ENCODE peak calls at places on chromosomes 5 and 9, in eight cellular contexts. One of them, this sample, is unnamed. For H3K36me3, the result is how much of the 10 kb centered on the place peaks cover.

GRCh38 chr5:119036101-119036762 is 34.7 kb upstream of the DMXL1 start:
- DNase-seq in uterus: no peak
- DNase-seq in ovary: no peak
- DNase-seq in lung: no peak
- DNase-seq in naive thymus-derived CD4-positive, alpha-beta T cell: no peak
- DNase-seq in K562: no peak
- DNase-seq in CD4-positive, CD25-positive, alpha-beta regulatory T cell: no peak
- DNase-seq in GM12878: no peak
- DNase-seq in this sample: no peak

GRCh38 chr5:124414973-124415372 is 331.5 kb downstream of the ZNF608 start:
- DNase-seq in lung: no peak
- DNase-seq in naive thymus-derived CD4-positive, alpha-beta T cell: no peak
- DNase-seq in GM12878: no peak
- DNase-seq in K562: no peak
- DNase-seq in ovary: no peak
- DNase-seq in CD4-positive, CD25-positive, alpha-beta regulatory T cell: no peak
- DNase-seq in uterus: no peak
- DNase-seq in this sample: no peak

GRCh38 chr9:89731262-89731980 is 126.6 kb downstream of the GADD45G start:
- DNase-seq in CD4-positive, CD25-positive, alpha-beta regulatory T cell: no peak
- DNase-seq in uterus: no peak
- DNase-seq in K562: no peak
- DNase-seq in lung: no peak
- DNase-seq in naive thymus-derived CD4-positive, alpha-beta T cell: no peak
- DNase-seq in ovary: no peak
- DNase-seq in GM12878: no peak
- DNase-seq in this sample: no peak

GRCh38 chr9:109476781-109477268 is 21.3 kb downstream of the PTPN3 start:
- DNase-seq in naive thymus-derived CD4-positive, alpha-beta T cell: no peak
- DNase-seq in lung: no peak
- DNase-seq in ovary: no peak
- DNase-seq in GM12878: no peak
- DNase-seq in K562: no peak
- DNase-seq in CD4-positive, CD25-positive, alpha-beta regulatory T cell: no peak
- DNase-seq in uterus: no peak
- DNase-seq in this sample: no peak

GRCh38 chr9:19994296-19994695 is 205.5 kb upstream of the SLC24A2 start:
- DNase-seq in CD4-positive, CD25-positive, alpha-beta regulatory T cell: no peak
- DNase-seq in K562: no peak
- DNase-seq in uterus: no peak
- DNase-seq in lung: no peak
- DNase-seq in GM12878: no peak
- DNase-seq in naive thymus-derived CD4-positive, alpha-beta T cell: no peak
- DNase-seq in ovary: no peak
- DNase-seq in this sample: no peak

GRCh38 chr5:73374520-73375235 is 73.9 kb downstream of the FOXD1 start:
- DNase-seq in K562: no peak
- DNase-seq in uterus: no peak
- DNase-seq in CD4-positive, CD25-positive, alpha-beta regulatory T cell: no peak
- DNase-seq in naive thymus-derived CD4-positive, alpha-beta T cell: no peak
- DNase-seq in ovary: no peak
- DNase-seq in GM12878: no peak
- DNase-seq in lung: no peak
- DNase-seq in this sample: no peak

GRCh38 chr5:38540348-38540747 is 16.1 kb downstream of the LIFR start:
- DNase-seq in ovary: no peak
- DNase-seq in GM12878: no peak
- DNase-seq in naive thymus-derived CD4-positive, alpha-beta T cell: no peak
- DNase-seq in CD4-positive, CD25-positive, alpha-beta regulatory T cell: no peak
- DNase-seq in uterus: no peak
- DNase-seq in lung: peak
- DNase-seq in K562: no peak
- DNase-seq in this sample: no peak

GRCh38 chr5:115685966-115686691 is 60.3 kb upstream of the TMED7 start:
- DNase-seq in naive thymus-derived CD4-positive, alpha-beta T cell: no peak
- DNase-seq in GM12878: no peak
- DNase-seq in ovary: peak
- DNase-seq in lung: no peak
- DNase-seq in CD4-positive, CD25-positive, alpha-beta regulatory T cell: no peak
- DNase-seq in K562: no peak
- DNase-seq in uterus: no peak
- DNase-seq in this sample: peak

GRCh38 chr9:133537257-133537656 is 2.8 kb downstream of the ADAMTSL2 start:
- DNase-seq in K562: no peak
- DNase-seq in ovary: no peak
- DNase-seq in CD4-positive, CD25-positive, alpha-beta regulatory T cell: no peak
- DNase-seq in lung: no peak
- DNase-seq in GM12878: no peak
- DNase-seq in uterus: no peak
- DNase-seq in naive thymus-derived CD4-positive, alpha-beta T cell: no peak
- DNase-seq in this sample: no peak

GRCh38 chr5:107806705-107807104 is 136.0 kb upstream of the EFNA5 start:
- DNase-seq in lung: no peak
- DNase-seq in naive thymus-derived CD4-positive, alpha-beta T cell: no peak
- DNase-seq in ovary: no peak
- DNase-seq in GM12878: no peak
- DNase-seq in CD4-positive, CD25-positive, alpha-beta regulatory T cell: no peak
- DNase-seq in K562: no peak
- DNase-seq in uterus: no peak
- DNase-seq in this sample: no peak

GRCh38 chr5:157750320-157750719 is 6.8 kb downstream of the LSM11 start:
- DNase-seq in lung: no peak
- DNase-seq in GM12878: no peak
- DNase-seq in ovary: no peak
- DNase-seq in naive thymus-derived CD4-positive, alpha-beta T cell: no peak
- DNase-seq in CD4-positive, CD25-positive, alpha-beta regulatory T cell: no peak
- DNase-seq in uterus: peak
- DNase-seq in K562: no peak
- DNase-seq in this sample: no peak

DNA sequence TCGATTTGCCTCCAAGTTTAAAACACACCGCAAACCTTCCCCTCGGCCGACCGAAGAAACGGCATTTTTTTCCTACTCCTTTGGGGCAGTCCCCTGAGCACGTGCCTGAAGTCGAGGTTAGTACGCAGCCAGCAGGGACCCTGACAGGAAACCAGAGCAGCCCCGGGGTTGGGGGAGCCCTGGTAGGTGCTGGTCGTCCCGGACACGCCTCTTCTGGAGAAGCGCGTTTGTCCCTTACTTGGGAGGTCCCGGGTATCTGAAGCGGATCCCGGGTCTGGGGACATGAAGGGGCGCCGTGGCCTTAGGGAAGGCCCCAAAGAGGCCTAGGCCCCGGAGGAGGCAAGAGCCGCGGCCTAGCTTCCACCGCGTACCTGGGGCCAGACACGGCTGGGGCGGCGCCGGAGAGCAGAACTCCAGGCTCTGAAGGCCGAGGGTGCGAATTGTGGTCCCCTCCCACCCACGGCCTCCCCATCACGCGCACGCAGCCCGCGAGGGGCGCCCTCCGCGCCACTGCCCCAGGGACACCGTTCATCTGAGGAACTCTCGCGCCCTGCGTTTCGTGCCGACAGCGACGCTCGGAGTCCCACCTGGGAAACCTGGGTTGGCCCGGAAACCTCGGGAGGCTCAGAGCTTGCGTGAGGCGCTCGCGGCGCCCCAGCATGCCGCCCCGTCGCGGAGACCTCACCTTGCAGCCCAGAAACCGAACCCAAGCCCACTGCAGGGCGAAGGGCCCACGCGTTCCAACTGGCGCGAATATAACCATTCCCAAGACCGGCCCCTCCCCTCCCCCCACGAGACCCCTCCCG is 10.4 kb downstream of the OTP start:
- DNase-seq in uterus: no peak
- DNase-seq in ovary: no peak
- DNase-seq in GM12878: no peak
- DNase-seq in CD4-positive, CD25-positive, alpha-beta regulatory T cell: no peak
- DNase-seq in K562: no peak
- DNase-seq in naive thymus-derived CD4-positive, alpha-beta T cell: no peak
- DNase-seq in lung: no peak
- DNase-seq in this sample: no peak
- H3K4me3 ChIP-seq in uterus: no peak
- H3K4me3 ChIP-seq in ovary: no peak
- H3K4me3 ChIP-seq in GM12878: no peak
- H3K4me3 ChIP-seq in CD4-positive, CD25-positive, alpha-beta regulatory T cell: no peak
- H3K4me3 ChIP-seq in K562: no peak
- H3K4me3 ChIP-seq in naive thymus-derived CD4-positive, alpha-beta T cell: no peak
- H3K4me3 ChIP-seq in lung: no peak
- H3K4me3 ChIP-seq in this sample: no peak

GRCh38 chr9:131046093-131046380 is 37.1 kb downstream of the LAMC3 start:
- DNase-seq in uterus: no peak
- DNase-seq in GM12878: no peak
- DNase-seq in K562: no peak
- DNase-seq in ovary: no peak
- DNase-seq in lung: no peak
- DNase-seq in naive thymus-derived CD4-positive, alpha-beta T cell: no peak
- DNase-seq in CD4-positive, CD25-positive, alpha-beta regulatory T cell: no peak
- DNase-seq in this sample: no peak

GRCh38 chr9:131043646-131044045 is 34.7 kb downstream of the LAMC3 start:
- DNase-seq in ovary: no peak
- DNase-seq in GM12878: no peak
- DNase-seq in uterus: no peak
- DNase-seq in lung: no peak
- DNase-seq in CD4-positive, CD25-positive, alpha-beta regulatory T cell: no peak
- DNase-seq in K562: no peak
- DNase-seq in naive thymus-derived CD4-positive, alpha-beta T cell: no peak
- DNase-seq in this sample: no peak

GRCh38 chr9:131045300-131046092 is 36.5 kb downstream of the LAMC3 start:
- DNase-seq in ovary: no peak
- DNase-seq in K562: peak
- DNase-seq in uterus: no peak
- DNase-seq in GM12878: no peak
- DNase-seq in naive thymus-derived CD4-positive, alpha-beta T cell: peak
- DNase-seq in CD4-positive, CD25-positive, alpha-beta regulatory T cell: peak
- DNase-seq in lung: no peak
- DNase-seq in this sample: peak

GRCh38 chr9:131042666-131043065 is 33.7 kb downstream of the LAMC3 start:
- DNase-seq in K562: no peak
- DNase-seq in ovary: no peak
- DNase-seq in naive thymus-derived CD4-positive, alpha-beta T cell: no peak
- DNase-seq in CD4-positive, CD25-positive, alpha-beta regulatory T cell: no peak
- DNase-seq in GM12878: no peak
- DNase-seq in uterus: no peak
- DNase-seq in lung: no peak
- DNase-seq in this sample: no peak

DNA sequence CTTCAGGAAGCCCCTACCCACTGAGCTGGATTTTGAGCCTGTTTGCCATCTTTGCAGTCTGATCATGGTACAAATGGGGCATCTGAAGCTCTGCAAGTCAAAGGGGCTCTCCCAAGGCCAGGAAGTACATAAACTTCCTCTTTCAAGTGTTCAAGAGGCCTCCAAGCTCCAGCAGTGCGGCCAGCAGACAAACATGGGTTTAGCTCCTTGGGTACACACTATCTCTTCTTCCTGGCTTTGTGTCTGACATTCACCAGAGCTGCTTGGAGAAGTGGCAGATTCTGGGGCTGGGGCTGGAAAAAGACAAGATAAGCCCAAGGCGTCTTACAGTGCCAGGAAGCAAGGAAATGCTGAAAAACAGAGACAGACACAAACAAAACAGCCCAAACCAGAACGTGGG is 34.1 kb downstream of the LAMC3 start:
- DNase-seq in K562: no peak
- DNase-seq in naive thymus-derived CD4-positive, alpha-beta T cell: no peak
- DNase-seq in CD4-positive, CD25-positive, alpha-beta regulatory T cell: no peak
- DNase-seq in ovary: no peak
- DNase-seq in uterus: no peak
- DNase-seq in lung: no peak
- DNase-seq in GM12878: no peak
- DNase-seq in this sample: no peak
- H3K27ac ChIP-seq in K562: no peak
- H3K27ac ChIP-seq in naive thymus-derived CD4-positive, alpha-beta T cell: no peak
- H3K27ac ChIP-seq in CD4-positive, CD25-positive, alpha-beta regulatory T cell: no peak
- H3K27ac ChIP-seq in ovary: no peak
- H3K27ac ChIP-seq in uterus: no peak
- H3K27ac ChIP-seq in lung: no peak
- H3K27ac ChIP-seq in GM12878: peak
- H3K27ac ChIP-seq in this sample: no peak

DNA sequence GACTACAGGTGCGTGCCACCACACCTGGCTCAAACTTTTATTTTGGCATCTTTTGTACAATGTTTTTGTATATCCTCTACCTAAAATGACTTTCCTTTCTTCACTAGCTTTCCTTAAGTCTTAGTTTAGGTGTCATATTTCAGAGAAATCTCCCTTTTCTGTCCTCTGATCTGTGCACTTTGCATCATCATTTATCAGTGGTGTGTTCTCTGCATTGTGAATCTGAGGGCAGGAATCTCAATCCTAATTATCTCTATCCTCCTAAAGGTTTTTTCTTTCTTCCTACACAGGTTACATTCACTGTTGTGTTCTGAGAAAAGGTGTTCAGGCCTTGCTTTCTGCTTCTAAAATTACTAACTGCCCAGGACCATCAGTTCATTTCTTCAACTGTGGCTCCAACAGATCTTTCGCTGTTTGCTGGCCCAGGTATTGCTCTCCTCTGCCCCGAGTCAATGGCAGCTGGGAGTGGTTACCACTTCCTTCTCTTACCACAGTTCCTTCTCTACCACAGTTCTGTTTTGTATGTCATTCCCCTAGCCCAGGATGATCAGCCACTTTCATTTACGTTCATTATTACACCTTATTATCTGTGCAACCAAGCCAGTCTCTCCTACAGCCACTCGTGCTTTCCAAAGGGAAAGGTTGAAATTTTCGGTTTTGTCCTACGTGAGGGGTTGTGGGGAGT is 14.0 kb downstream of the TGFBR1 start:
- DNase-seq in ovary: no peak
- DNase-seq in uterus: no peak
- DNase-seq in naive thymus-derived CD4-positive, alpha-beta T cell: peak
- DNase-seq in GM12878: peak
- DNase-seq in CD4-positive, CD25-positive, alpha-beta regulatory T cell: peak
- DNase-seq in K562: no peak
- DNase-seq in lung: no peak
- DNase-seq in this sample: no peak
- H3K36me3 ChIP-seq in ovary: under half
- H3K36me3 ChIP-seq in uterus: under half
- H3K36me3 ChIP-seq in naive thymus-derived CD4-positive, alpha-beta T cell: under half
- H3K36me3 ChIP-seq in GM12878: under half
- H3K36me3 ChIP-seq in CD4-positive, CD25-positive, alpha-beta regulatory T cell: under half
- H3K36me3 ChIP-seq in K562: under half
- H3K36me3 ChIP-seq in lung: under half
- H3K36me3 ChIP-seq in this sample: under half

DNA sequence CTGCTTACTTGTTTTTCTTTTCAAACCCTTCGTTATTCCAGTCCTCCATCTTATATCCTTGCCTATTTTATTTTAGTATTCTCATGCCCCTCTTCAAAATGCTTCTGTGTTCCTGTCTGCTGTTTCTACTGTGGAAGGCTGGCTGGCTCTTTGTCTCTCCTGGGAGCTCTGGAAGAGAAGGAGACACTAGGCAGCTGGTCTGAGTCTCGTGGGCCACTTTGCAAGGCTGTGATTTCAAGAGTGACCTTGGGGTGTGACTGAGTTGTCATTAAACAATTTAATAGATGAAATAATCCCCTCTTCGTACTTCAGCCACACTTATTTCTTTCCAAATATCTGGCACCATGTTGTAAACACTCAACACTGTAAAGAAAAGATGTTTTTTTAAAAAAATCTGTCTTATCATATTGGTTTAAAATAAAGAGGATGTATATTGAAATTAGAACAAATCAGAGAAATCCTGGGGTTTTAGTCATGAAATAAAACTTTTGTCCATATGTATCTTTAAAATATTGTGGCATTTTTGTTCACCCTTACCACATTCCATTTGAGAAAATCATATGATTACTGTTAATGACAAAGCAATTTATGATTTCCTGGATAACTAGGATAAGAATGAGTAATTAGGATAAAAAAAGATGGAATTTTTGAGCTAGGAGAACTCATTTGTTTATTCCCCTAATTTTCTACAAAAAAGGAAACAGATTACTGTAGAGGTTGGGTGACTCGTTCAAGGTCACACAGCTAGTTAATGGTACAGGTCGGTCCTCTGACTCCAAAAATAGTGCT is 200.8 kb downstream of the MAT2B start:
- DNase-seq in lung: no peak
- DNase-seq in naive thymus-derived CD4-positive, alpha-beta T cell: no peak
- DNase-seq in K562: no peak
- DNase-seq in CD4-positive, CD25-positive, alpha-beta regulatory T cell: no peak
- DNase-seq in ovary: no peak
- DNase-seq in GM12878: no peak
- DNase-seq in uterus: no peak
- DNase-seq in this sample: no peak
- H3K4me3 ChIP-seq in lung: no peak
- H3K4me3 ChIP-seq in naive thymus-derived CD4-positive, alpha-beta T cell: no peak
- H3K4me3 ChIP-seq in K562: no peak
- H3K4me3 ChIP-seq in CD4-positive, CD25-positive, alpha-beta regulatory T cell: no peak
- H3K4me3 ChIP-seq in ovary: no peak
- H3K4me3 ChIP-seq in GM12878: no peak
- H3K4me3 ChIP-seq in uterus: no peak
- H3K4me3 ChIP-seq in this sample: no peak